ENCODE peak calls at places on chromosome 1, in nine cellular contexts. N, O, F, I, M, D, W, C and A are unnamed samples.

GRCh38 chr1:52631759-52632331 is 1.1 kb upstream of the SHISAL2A start:
- DNase-seq in I (no peak), O (no peak), W (peak; percentile 46), C (no peak), D (peak; percentile 11), N (no peak), M (no peak), F (no peak), A (no peak)

GRCh38 chr1:17586172-17586963 is 46.9 kb downstream of the ARHGEF10L start:
- DNase-seq in O (peak; percentile 79), D (no peak), F (peak; percentile 83), M (peak; percentile 70), W (peak; percentile 48), I (no peak), N (peak; percentile 86), C (no peak), A (no peak)

GRCh38 chr1:27604579-27605299 is 795 bp upstream of the AHDC1 start:
- DNase-seq in N (no peak), D (no peak), W (no peak), C (peak; percentile 26), O (no peak), M (no peak), I (peak; percentile 38), F (no peak), A (no peak)

GRCh38 chr1:203401151-203401550 is 50.2 kb upstream of the FMOD start:
- DNase-seq in M (no peak), O (no peak), D (no peak), C (no peak), F (no peak), N (no peak), I (peak; percentile 56), W (no peak), A (no peak)

GRCh38 chr1:209105769-209106168 is 477.7 kb upstream of the CAMK1G start:
- DNase-seq in M (no peak), D (no peak), C (no peak), F (no peak), O (no peak), I (no peak), W (no peak), N (no peak), A (no peak)

GRCh38 chr1:80962559-80962958 is 838.2 kb upstream of the ADGRL2 start:
- DNase-seq in N (no peak), O (no peak), W (no peak), I (no peak), M (no peak), D (no peak), F (no peak), C (no peak), A (no peak)

GRCh38 chr1:30763654-30764248 is 6.2 kb upstream of the LAPTM5 start:
- DNase-seq in O (no peak), D (no peak), M (peak; percentile 25), W (peak; percentile 46), I (peak; percentile 61), C (no peak), N (peak; percentile 39), F (peak; percentile 30), A (no peak)

GRCh38 chr1:56326056-56326455 is 253.3 kb downstream of the PLPP3 start:
- DNase-seq in O (peak; percentile 16), M (no peak), W (no peak), I (no peak), F (no peak), D (no peak), N (peak; percentile 31), C (no peak), A (no peak)

GRCh38 chr1:117396074-117396473 is 28.8 kb downstream of the MAN1A2 start:
- DNase-seq in O (no peak), D (no peak), F (no peak), M (no peak), N (no peak), W (no peak), C (no peak), I (no peak), A (no peak)

GRCh38 chr1:117401761-117402160 is 34.5 kb downstream of the MAN1A2 start:
- DNase-seq in N (no peak), D (no peak), O (no peak), I (no peak), W (no peak), F (no peak), C (no peak), M (no peak), A (no peak)

GRCh38 chr1:117403597-117403996 is 36.3 kb downstream of the MAN1A2 start:
- DNase-seq in O (no peak), M (no peak), N (no peak), D (no peak), C (no peak), I (no peak), F (no peak), W (no peak), A (no peak)

GRCh38 chr1:117396636-117397035 is 29.4 kb downstream of the MAN1A2 start:
- DNase-seq in N (no peak), O (no peak), F (no peak), D (no peak), M (no peak), I (no peak), W (no peak), C (no peak), A (no peak)

DNA sequence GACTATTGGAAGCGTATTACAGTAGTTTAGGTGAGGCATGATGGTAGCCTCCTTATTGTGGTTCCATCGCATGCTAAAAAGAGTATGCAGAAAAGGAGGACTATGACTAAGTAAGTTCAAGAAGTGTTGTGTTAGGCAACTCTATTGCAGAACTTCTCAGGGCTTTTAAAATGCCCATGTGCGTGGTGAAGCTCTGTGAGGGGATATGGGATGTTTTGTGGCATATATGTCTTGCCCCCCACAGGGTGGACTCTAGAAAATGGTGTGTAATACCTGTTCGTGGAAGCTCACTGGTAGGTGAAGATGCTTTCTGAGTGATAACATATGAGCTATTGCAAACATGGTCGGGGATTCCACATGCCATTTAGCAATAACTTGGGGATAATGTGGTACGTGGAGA is 31.7 kb downstream of the MAN1A2 start:
- DNase-seq in M (no peak), N (no peak), D (no peak), W (no peak), C (no peak), O (no peak), F (no peak), I (no peak), A (no peak)
- TF ChIP-seq CTCF in M (no peak), N (no peak), D (no peak), W (no peak), C (no peak), O (no peak), F (no peak), I (no peak), A (no peak)

GRCh38 chr1:166884971-166885370 is 8.9 kb upstream of the TADA1 start:
- DNase-seq in O (no peak), W (no peak), I (no peak), D (no peak), M (no peak), F (no peak), C (no peak), N (no peak), A (no peak)
- TF ChIP-seq CTCF in O (no peak), W (no peak), I (no peak), D (no peak), M (no peak), F (no peak), C (no peak), N (no peak), A (no peak)

GRCh38 chr1:114758251-114758832 is 558 bp upstream of the CSDE1 start:
- DNase-seq in O (no peak), M (no peak), F (peak; percentile 9), N (no peak), W (no peak), D (no peak), I (no peak), C (no peak), A (no peak)

GRCh38 chr1:114755006-114755936 is 2.5 kb downstream of the CSDE1 start:
- DNase-seq in W (no peak), M (no peak), O (no peak), I (no peak), F (no peak), D (no peak), N (no peak), C (no peak), A (no peak)

GRCh38 chr1:114756009-114756892 is 1.5 kb downstream of the CSDE1 start:
- DNase-seq in M (no peak), O (no peak), C (no peak), N (no peak), I (no peak), W (no peak), D (peak; percentile 33), F (no peak), A (peak; percentile 59)

GRCh38 chr1:114756949-114757454 is 782 bp downstream of the CSDE1 start:
- DNase-seq in C (peak; percentile 30), N (peak; percentile 58), M (no peak), I (peak; percentile 45), O (peak; percentile 64), F (no peak), D (peak; percentile 43), W (peak; percentile 63), A (no peak)

DNA sequence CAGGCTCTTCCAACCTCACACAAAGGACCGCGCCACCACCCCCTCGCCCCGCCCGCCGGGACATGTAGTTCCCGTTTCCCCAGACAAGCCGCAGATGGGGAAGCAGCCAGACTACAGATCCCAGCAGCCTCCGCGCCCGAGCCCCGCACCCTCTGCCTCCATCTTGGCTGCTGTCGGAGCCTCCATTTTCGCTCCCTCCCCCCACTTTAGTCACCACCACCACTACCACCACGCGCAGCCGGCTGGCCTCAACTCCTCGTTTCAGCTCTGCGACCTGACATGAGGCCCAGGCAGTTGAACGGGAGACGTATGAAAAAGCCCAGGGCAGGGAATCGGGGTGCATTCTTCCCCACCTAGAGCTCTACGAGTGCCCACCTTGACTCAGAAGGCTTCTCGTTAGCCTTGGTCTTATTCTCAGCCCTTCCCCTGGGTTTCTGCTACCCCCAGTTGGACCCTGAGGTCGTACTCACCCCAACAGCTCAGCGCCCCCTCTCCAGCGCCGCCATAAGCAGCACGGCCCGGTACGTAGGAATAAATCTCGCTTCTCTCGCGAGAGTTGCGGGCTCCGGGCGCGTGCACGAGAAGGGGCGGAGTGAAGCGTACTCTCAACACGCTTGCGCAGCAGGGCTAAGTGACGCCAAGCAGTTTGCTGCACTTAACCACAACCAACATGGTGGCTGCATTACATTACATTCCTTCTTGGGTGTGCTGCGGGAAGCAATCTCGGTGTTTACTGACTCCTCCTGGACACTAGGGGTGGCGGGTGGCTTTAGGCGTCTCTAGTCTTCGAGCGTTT is at the start of gene CSDE1:
- DNase-seq in I (peak; percentile 96), C (peak; percentile 95), M (peak; percentile 89), O (peak; percentile 99), D (peak; percentile 98), F (peak; percentile 99), N (peak; percentile 99), W (peak; percentile 99), A (peak; percentile 85)
- TF ChIP-seq CTCF in I (no peak), C (peak; percentile 27), M (peak; percentile 64), O (peak; percentile 47), D (peak; percentile 31), F (peak; percentile 66), N (peak; percentile 37), W (peak; percentile 56), A (peak; percentile 41)

GRCh38 chr1:10539411-10540043 is 64.8 kb downstream of the PEX14 start:
- DNase-seq in C (no peak), M (no peak), I (no peak), F (peak; percentile 18), W (no peak), N (peak; percentile 74), O (peak; percentile 58), D (no peak), A (no peak)

GRCh38 chr1:10534519-10534918 is 59.8 kb downstream of the PEX14 start:
- DNase-seq in C (no peak), I (no peak), O (no peak), M (no peak), F (no peak), D (no peak), N (no peak), W (no peak), A (no peak)

GRCh38 chr1:10538608-10539355 is 64.0 kb downstream of the PEX14 start:
- DNase-seq in F (no peak), O (peak; percentile 13), M (no peak), N (no peak), W (no peak), C (no peak), I (no peak), D (peak; percentile 7), A (no peak)

GRCh38 chr1:10537082-10537766 is 62.5 kb downstream of the PEX14 start:
- DNase-seq in N (no peak), C (no peak), M (no peak), O (no peak), W (no peak), D (no peak), I (no peak), F (no peak), A (no peak)

GRCh38 chr1:10536133-10536768 is 61.5 kb downstream of the PEX14 start:
- DNase-seq in C (no peak), N (no peak), I (no peak), O (no peak), W (no peak), D (no peak), M (no peak), F (no peak), A (no peak)
- TF ChIP-seq CTCF in C (no peak), N (no peak), I (no peak), O (no peak), W (no peak), D (no peak), M (no peak), F (no peak), A (no peak)